ENCODE peak calls at places on chromosomes 4 and X, in seven cellular contexts. L is fibroblast of lung; T is PC-3; P is GM12865; I is upper lobe of right lung; C is effector memory CD4-positive, alpha-beta T cell; W is cardiac muscle cell. U is an unnamed sample.

GRCh38 chrX:14872851-14873675 is at the start of the genes FANCB and MOSPD2:
- DNase-seq in C (peak), T (peak), I (peak), L (peak), P (peak), W (peak), U (peak)

GRCh38 chr4:101708640-101709039 is 81.9 kb upstream of the BANK1 start:
- DNase-seq in L (peak), T (peak), W (no peak), I (no peak), C (no peak), P (no peak), U (no peak)

GRCh38 chr4:52952540-52952939 is 90.4 kb downstream of the RASL11B start:
- DNase-seq in C (no peak), P (no peak), W (no peak), I (no peak), L (no peak), T (no peak), U (no peak)

GRCh38 chr4:143026459-143027170 is 158.1 kb upstream of the USP38 start:
- DNase-seq in L (peak), P (no peak), T (no peak), I (no peak), W (no peak), C (no peak), U (no peak)

GRCh38 chrX:149074429-149074828 is 430.7 kb downstream of the IDS start:
- DNase-seq in W (peak), T (no peak), P (peak), L (peak), I (no peak), C (no peak), U (no peak)

GRCh38 chr4:40046311-40046980 is 10.2 kb upstream of the N4BP2 start:
- DNase-seq in I (no peak), P (no peak), L (peak), C (no peak), W (peak), T (peak), U (peak)

GRCh38 chrX:99095965-99096364 is 1314.1 kb downstream of the PCDH19 start:
- DNase-seq in W (no peak), C (no peak), T (no peak), I (no peak), P (no peak), L (no peak), U (no peak)

GRCh38 chr4:15805583-15806517 is 27.7 kb downstream of the CD38 start:
- DNase-seq in L (peak), W (peak), C (no peak), I (no peak), T (peak), P (peak), U (no peak)

GRCh38 chr4:139547979-139548378 is 8.0 kb downstream of the SETD7 start:
- DNase-seq in C (no peak), L (no peak), W (no peak), T (no peak), P (no peak), I (no peak), U (no peak)

GRCh38 chrX:110155759-110156158 is 152.8 kb downstream of the TMEM164 start:
- DNase-seq in W (no peak), C (no peak), L (no peak), T (no peak), I (no peak), P (no peak), U (no peak)

DNA sequence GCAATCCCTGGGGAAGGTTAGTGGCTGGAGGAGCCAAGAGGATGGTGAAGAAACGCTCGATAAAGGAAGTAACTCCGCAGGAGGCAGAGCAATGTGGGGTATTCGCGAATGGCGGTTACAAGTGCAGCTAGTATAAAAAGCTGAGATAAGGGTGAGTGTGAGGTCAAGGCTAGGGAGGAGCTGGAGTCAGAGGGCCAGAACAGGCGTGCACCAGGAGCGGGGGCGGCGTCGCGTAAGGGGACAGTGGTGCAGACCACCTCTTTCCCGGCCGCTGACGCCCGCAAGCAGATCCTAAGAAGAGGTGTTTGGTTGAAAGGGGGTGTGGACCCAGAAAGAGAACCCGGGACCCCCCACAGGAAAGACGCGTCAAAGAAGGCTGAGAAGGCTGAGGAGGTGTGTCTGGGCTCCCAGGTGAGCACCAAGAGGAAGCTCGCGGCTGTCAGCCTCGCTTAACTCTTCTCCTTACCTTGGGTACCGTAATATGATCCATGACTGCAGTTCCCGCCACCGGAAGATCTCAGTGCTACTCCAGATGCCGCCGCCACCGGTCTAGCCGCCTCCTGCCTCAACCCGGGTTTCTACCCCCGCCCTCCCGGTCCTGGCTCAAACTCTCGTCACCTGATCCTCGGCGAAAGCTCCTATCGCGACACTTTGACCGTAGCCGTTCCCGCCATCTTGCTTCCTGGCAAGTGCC is at the start of gene MTMR8:
- DNase-seq in T (peak), C (peak), I (peak), W (peak), P (peak), L (peak), U (peak)
- H3K4me3 ChIP-seq in T (peak), C (peak), I (peak), W (peak), P (peak), L (peak), U (peak)

GRCh38 chr4:75179510-75179909 is 246.6 kb downstream of the PARM1 start:
- DNase-seq in W (no peak), P (no peak), T (no peak), I (no peak), L (no peak), C (no peak), U (no peak)

GRCh38 chr4:75180217-75180616 is 247.3 kb downstream of the PARM1 start:
- DNase-seq in P (no peak), I (no peak), C (no peak), T (peak), W (no peak), L (no peak), U (no peak)

GRCh38 chr4:75180790-75181776 is 248.2 kb downstream of the PARM1 start:
- DNase-seq in L (no peak), I (no peak), T (peak), C (no peak), P (peak), W (peak), U (no peak)
- H3K4me3 ChIP-seq in L (no peak), I (no peak), T (peak), C (no peak), P (peak), W (no peak), U (no peak)

DNA sequence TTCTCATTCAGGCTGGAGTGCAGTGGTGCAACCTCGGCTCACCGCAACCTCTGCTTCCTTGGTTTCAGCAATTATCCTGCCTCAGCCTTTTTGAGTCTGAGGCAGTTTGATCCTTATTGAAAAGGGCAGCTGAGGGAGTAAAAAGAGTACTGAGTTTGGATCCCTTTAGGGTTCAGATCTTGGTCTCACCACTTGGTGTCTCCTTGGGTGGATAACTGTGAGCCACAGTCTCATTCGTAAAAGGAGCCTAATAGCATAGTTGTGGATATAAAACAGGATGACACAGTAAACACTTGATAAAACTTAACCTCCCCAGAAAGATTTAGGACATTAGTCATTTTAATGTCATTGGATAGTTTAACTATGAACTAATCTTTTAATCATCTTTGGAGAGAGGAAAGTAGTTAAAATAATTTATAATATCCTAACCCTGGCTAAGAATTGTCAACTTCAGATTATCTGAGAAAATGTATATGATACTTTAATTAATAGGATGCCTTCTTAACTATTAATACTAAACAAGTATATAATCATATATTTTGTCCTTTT is 173.1 kb downstream of the ANK2 start:
- DNase-seq in P (no peak), W (no peak), I (no peak), T (peak), L (peak), C (no peak), U (no peak)
- H3K4me3 ChIP-seq in P (no peak), W (no peak), I (no peak), T (no peak), L (no peak), C (no peak), U (no peak)

GRCh38 chr4:147814334-147814733 is 82.4 kb downstream of the ARHGAP10 start:
- DNase-seq in C (no peak), P (no peak), T (peak), I (no peak), W (no peak), L (no peak), U (no peak)

GRCh38 chr4:147816382-147817254 is 84.7 kb downstream of the ARHGAP10 start:
- DNase-seq in T (no peak), C (no peak), L (no peak), I (no peak), P (no peak), W (no peak), U (no peak)

GRCh38 chr4:147815741-147816140 is 83.9 kb downstream of the ARHGAP10 start:
- DNase-seq in L (no peak), I (no peak), P (no peak), C (no peak), W (no peak), T (no peak), U (no peak)

GRCh38 chr4:147811878-147812277 is 80.0 kb downstream of the ARHGAP10 start:
- DNase-seq in I (no peak), T (no peak), L (no peak), C (no peak), W (no peak), P (no peak), U (no peak)

DNA sequence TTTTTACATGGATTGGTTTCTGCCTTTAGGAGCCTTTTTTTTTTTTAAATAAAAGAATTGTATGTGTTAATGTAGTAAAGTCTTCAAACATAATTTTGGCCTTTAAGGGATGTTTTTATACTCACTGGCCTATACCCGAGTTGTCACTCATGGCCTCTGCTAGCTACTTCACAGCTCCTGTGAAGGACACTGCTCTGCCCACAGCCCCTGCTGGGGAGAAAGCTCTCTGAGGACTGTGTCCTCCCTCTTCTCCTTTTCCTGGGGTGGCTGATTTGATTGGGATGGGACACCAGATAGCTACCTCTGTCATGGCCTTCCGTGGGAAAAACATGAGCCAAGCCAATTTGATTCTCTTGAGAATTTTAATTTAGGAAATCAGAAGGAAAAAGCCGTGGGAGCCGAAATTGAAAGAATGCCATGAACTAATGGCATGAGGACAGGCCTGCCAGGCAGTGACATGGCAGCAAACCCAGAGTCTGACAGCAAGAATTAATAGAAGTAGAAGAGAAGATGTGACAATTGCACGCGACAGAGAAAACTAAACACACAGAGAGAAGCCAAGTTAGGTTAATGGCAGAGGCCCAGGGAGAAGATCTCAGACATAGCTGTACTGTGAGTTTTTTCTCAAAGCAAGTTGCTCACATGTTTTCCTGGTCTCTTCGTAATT is 81.4 kb downstream of the ARHGAP10 start:
- DNase-seq in C (no peak), W (no peak), P (no peak), L (no peak), I (no peak), T (no peak), U (no peak)
- H3K4me3 ChIP-seq in C (no peak), W (no peak), P (no peak), L (no peak), I (no peak), T (no peak), U (no peak)

GRCh38 chrX:40938418-40938817 is 146.8 kb upstream of the USP9X start:
- DNase-seq in W (peak), P (no peak), I (no peak), T (peak), L (no peak), C (no peak), U (no peak)

GRCh38 chrX:40936827-40937226 is 148.4 kb upstream of the USP9X start:
- DNase-seq in T (no peak), I (no peak), P (no peak), L (no peak), W (no peak), C (no peak), U (no peak)

GRCh38 chrX:40928076-40928475 is 157.2 kb upstream of the USP9X start:
- DNase-seq in C (no peak), P (no peak), L (no peak), I (no peak), T (no peak), W (no peak), U (no peak)

GRCh38 chrX:40931921-40932320 is 153.3 kb upstream of the USP9X start:
- DNase-seq in W (no peak), L (no peak), C (no peak), I (no peak), T (peak), P (no peak), U (no peak)

GRCh38 chrX:40933132-40934078 is 151.8 kb upstream of the USP9X start:
- DNase-seq in L (peak), I (no peak), C (no peak), W (peak), T (peak), P (peak), U (no peak)
- H3K4me3 ChIP-seq in L (peak), I (peak), C (peak), W (no peak), T (peak), P (no peak), U (peak)

GRCh38 chr4:1459664-1460511 is 53.6 kb upstream of the NKX1-1 start:
- DNase-seq in L (no peak), C (no peak), W (no peak), T (no peak), P (no peak), I (peak), U (peak)
- H3K4me3 ChIP-seq in L (no peak), C (no peak), W (no peak), T (no peak), P (no peak), I (no peak), U (no peak)

DNA sequence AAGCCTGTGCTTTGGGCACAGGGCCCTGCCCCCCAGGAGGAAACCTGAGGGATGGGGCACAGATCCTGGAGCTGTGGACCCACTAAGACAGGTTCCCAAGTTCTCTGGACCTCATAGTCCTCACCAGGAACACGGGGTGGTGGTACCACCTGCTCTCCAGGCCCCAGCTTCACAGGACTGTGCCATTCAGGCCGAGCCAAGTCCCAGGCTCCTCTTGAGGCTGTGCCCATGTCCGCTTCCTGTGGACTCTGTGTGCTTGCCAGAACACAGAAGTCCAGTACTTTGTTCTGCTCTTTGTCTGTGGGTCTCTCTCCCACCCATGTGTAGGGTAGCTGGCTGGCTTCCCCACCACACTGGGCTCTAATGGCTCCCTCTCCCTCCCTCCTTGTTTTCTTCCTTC is 104.5 kb upstream of the PSAPL1 start:
- DNase-seq in T (no peak), L (no peak), W (no peak), C (no peak), I (no peak), P (no peak), U (no peak)
- H3K4me3 ChIP-seq in T (no peak), L (no peak), W (no peak), C (no peak), I (no peak), P (no peak), U (no peak)

U was measured in right lobe of liver.